ENCODE peak calls at places on chromosomes 1 and 21, in nine cellular contexts. G is lower lobe of right lung; I is tibial artery; P is upper lobe of left lung; S is heart right ventricle; X is foreskin fibroblast; T is fibroblast of pulmonary artery; Y is choroid plexus epithelial cell; R is effector memory CD4-positive, alpha-beta T cell. L is an unnamed sample.

GRCh38 chr1:180157108-180157507 is 2.4 kb downstream of the QSOX1 start:
- DNase-seq in G (no peak), I (no peak), P (no peak), S (no peak), X (peak), T (peak), Y (peak), R (no peak), L (no peak)

GRCh38 chr1:73194965-73195364 is 912.6 kb upstream of the NEGR1 start:
- DNase-seq in G (no peak), I (no peak), P (no peak), S (no peak), X (no peak), T (no peak), Y (no peak), R (no peak), L (no peak)

GRCh38 chr1:180932373-180932772 is 19.7 kb downstream of the KIAA1614 start:
- DNase-seq in G (no peak), I (no peak), P (no peak), S (no peak), X (no peak), T (no peak), Y (no peak), R (no peak), L (no peak)

GRCh38 chr1:174197547-174197946 is 38.2 kb downstream of the RABGAP1L start:
- DNase-seq in G (peak), I (no peak), P (peak), S (peak), X (no peak), T (no peak), Y (no peak), R (no peak), L (no peak)

GRCh38 chr1:64043328-64043727 is 160.1 kb upstream of the UBE2U start:
- DNase-seq in G (no peak), I (no peak), P (no peak), S (no peak), X (peak), T (peak), Y (peak), R (no peak), L (no peak)

GRCh38 chr1:2250721-2251281 is 22.7 kb downstream of the SKI start:
- DNase-seq in G (peak), I (no peak), P (no peak), S (no peak), X (no peak), T (no peak), Y (no peak), R (no peak), L (no peak)

GRCh38 chr1:73901656-73902276 is 296.2 kb downstream of the LRRIQ3 start:
- DNase-seq in G (no peak), I (no peak), P (no peak), S (no peak), X (no peak), T (no peak), Y (no peak), R (no peak), L (no peak)

GRCh38 chr1:89870998-89871397 is 50.2 kb downstream of the LRRC8D start:
- DNase-seq in G (no peak), I (no peak), P (no peak), S (no peak), X (no peak), T (no peak), Y (peak), R (no peak), L (no peak)

GRCh38 chr1:213070399-213070798 is 19.4 kb downstream of the RPS6KC1 start:
- DNase-seq in G (no peak), I (no peak), P (no peak), S (peak), X (peak), T (peak), Y (peak), R (peak), L (no peak)

GRCh38 chr21:37184784-37185593 is 82.1 kb downstream of the VPS26C start:
- DNase-seq in G (no peak), I (no peak), P (no peak), S (no peak), X (no peak), T (no peak), Y (no peak), R (no peak), L (no peak)

GRCh38 chr1:184598403-184598802 is 156.3 kb downstream of the EDEM3 start:
- DNase-seq in G (no peak), I (no peak), P (no peak), S (no peak), X (no peak), T (no peak), Y (no peak), R (no peak), L (no peak)

GRCh38 chr1:183052861-183053260 is 29.6 kb downstream of the LAMC1 start:
- DNase-seq in G (no peak), I (no peak), P (no peak), S (no peak), X (no peak), T (no peak), Y (no peak), R (no peak), L (no peak)

GRCh38 chr1:172540635-172541034 is 7.7 kb downstream of the SUCO start:
- DNase-seq in G (no peak), I (no peak), P (no peak), S (no peak), X (no peak), T (no peak), Y (no peak), R (no peak), L (no peak)

GRCh38 chr1:1344672-1345361 is 4.4 kb downstream of the DVL1 start:
- DNase-seq in G (no peak), I (no peak), P (peak), S (no peak), X (peak), T (peak), Y (peak), R (no peak), L (no peak)

GRCh38 chr1:172002725-172003345 is 161.5 kb downstream of the DNM3 start:
- DNase-seq in G (no peak), I (no peak), P (no peak), S (peak), X (peak), T (peak), Y (peak), R (no peak), L (no peak)

GRCh38 chr1:205248793-205249601 is 21.3 kb downstream of the TMCC2 start:
- DNase-seq in G (peak), I (peak), P (peak), S (peak), X (no peak), T (peak), Y (peak), R (no peak), L (no peak)

GRCh38 chr1:44010935-44011610 is 19.7 kb downstream of the CCDC24 start:
- DNase-seq in G (no peak), I (no peak), P (no peak), S (no peak), X (no peak), T (no peak), Y (no peak), R (no peak), L (no peak)

GRCh38 chr1:101697057-101697456 is 299.7 kb downstream of the OLFM3 start:
- DNase-seq in G (no peak), I (no peak), P (no peak), S (no peak), X (no peak), T (peak), Y (peak), R (no peak), L (no peak)

GRCh38 chr1:35181790-35182455 is 11.0 kb downstream of the SFPQ start:
- DNase-seq in G (no peak), I (no peak), P (no peak), S (no peak), X (no peak), T (no peak), Y (no peak), R (no peak), L (no peak)

GRCh38 chr1:159932296-159933285 is 7.3 kb upstream of the TAGLN2 start:
- DNase-seq in G (peak), I (no peak), P (no peak), S (no peak), X (no peak), T (no peak), Y (peak), R (no peak), L (no peak)

GRCh38 chr1:204714861-204715511 is 29.4 kb upstream of the LRRN2 start:
- DNase-seq in G (no peak), I (no peak), P (no peak), S (no peak), X (no peak), T (no peak), Y (peak), R (no peak), L (no peak)

GRCh38 chr1:154418062-154418897 is 13.1 kb downstream of the IL6R start:
- DNase-seq in G (peak), I (peak), P (peak), S (no peak), X (no peak), T (peak), Y (peak), R (peak), L (no peak)

GRCh38 chr1:167767794-167768193 is 46.0 kb downstream of the MPZL1 start:
- DNase-seq in G (no peak), I (no peak), P (no peak), S (no peak), X (no peak), T (no peak), Y (no peak), R (no peak), L (no peak)

GRCh38 chr1:201190005-201190404 is 619 bp upstream of the IGFN1 start:
- DNase-seq in G (no peak), I (no peak), P (no peak), S (no peak), X (no peak), T (no peak), Y (no peak), R (no peak), L (no peak)

GRCh38 chr1:220879090-220879508 is at the start of gene HLX:
- DNase-seq in G (peak), I (peak), P (peak), S (peak), X (peak), T (peak), Y (peak), R (no peak), L (peak)

GRCh38 chr1:153428073-153428638 is 11.8 kb downstream of the S100A7A start:
- DNase-seq in G (no peak), I (no peak), P (no peak), S (no peak), X (no peak), T (no peak), Y (no peak), R (no peak), L (no peak)

GRCh38 chr1:159935305-159935704 is 10.0 kb upstream of the TAGLN2 start:
- DNase-seq in G (no peak), I (no peak), P (no peak), S (no peak), X (no peak), T (no peak), Y (no peak), R (no peak), L (no peak)

GRCh38 chr1:173551699-173552098 is 51.2 kb downstream of the SLC9C2 start:
- DNase-seq in G (no peak), I (no peak), P (no peak), S (no peak), X (no peak), T (no peak), Y (no peak), R (no peak), L (no peak)

GRCh38 chr1:196538473-196538872 is 69.8 kb downstream of the KCNT2 start:
- DNase-seq in G (peak), I (no peak), P (peak), S (no peak), X (no peak), T (no peak), Y (no peak), R (no peak), L (no peak)

GRCh38 chr1:170887726-170888125 is 47.6 kb upstream of the MROH9 start:
- DNase-seq in G (no peak), I (no peak), P (no peak), S (no peak), X (no peak), T (no peak), Y (no peak), R (no peak), L (no peak)

GRCh38 chr1:2412773-2413494 is 570 bp upstream of the PEX10 start:
- DNase-seq in G (no peak), I (no peak), P (no peak), S (peak), X (peak), T (peak), Y (peak), R (no peak), L (no peak)

GRCh38 chr1:244214009-244214967 is 163.2 kb downstream of the ZBTB18 start:
- DNase-seq in G (no peak), I (no peak), P (peak), S (no peak), X (peak), T (peak), Y (peak), R (no peak), L (peak)

GRCh38 chr1:157088607-157089006 is 11.0 kb downstream of the ETV3L start:
- DNase-seq in G (no peak), I (no peak), P (no peak), S (no peak), X (no peak), T (no peak), Y (no peak), R (no peak), L (no peak)

GRCh38 chr1:29271724-29272123 is 35.4 kb downstream of the PTPRU start:
- DNase-seq in G (peak), I (peak), P (peak), S (peak), X (peak), T (peak), Y (peak), R (no peak), L (no peak)

GRCh38 chr1:2474104-2474787 is 1.8 kb upstream of the PLCH2 start:
- DNase-seq in G (no peak), I (no peak), P (no peak), S (no peak), X (no peak), T (no peak), Y (no peak), R (no peak), L (no peak)

GRCh38 chr1:27935721-27936120 is 921 bp downstream of the SMPDL3B start:
- DNase-seq in G (no peak), I (no peak), P (no peak), S (no peak), X (no peak), T (no peak), Y (no peak), R (no peak), L (no peak)

GRCh38 chr21:46307625-46308024 is 16.0 kb downstream of the C21orf58 start:
- DNase-seq in G (no peak), I (no peak), P (no peak), S (no peak), X (peak), T (no peak), Y (peak), R (no peak), L (no peak)

GRCh38 chr1:97870574-97870973 is 50.3 kb downstream of the DPYD start:
- DNase-seq in G (no peak), I (no peak), P (no peak), S (no peak), X (no peak), T (no peak), Y (no peak), R (no peak), L (no peak)

GRCh38 chr1:182549346-182549745 is 39.7 kb downstream of the RNASEL start:
- DNase-seq in G (no peak), I (no peak), P (no peak), S (no peak), X (no peak), T (no peak), Y (no peak), R (no peak), L (no peak)

GRCh38 chr1:227112538-227112937 is 172.4 kb downstream of the COQ8A start:
- DNase-seq in G (no peak), I (no peak), P (no peak), S (no peak), X (no peak), T (no peak), Y (no peak), R (no peak), L (no peak)

GRCh38 chr1:106677181-106677580 is 379.3 kb upstream of the PRMT6 start:
- DNase-seq in G (no peak), I (no peak), P (no peak), S (no peak), X (no peak), T (no peak), Y (no peak), R (no peak), L (no peak)

GRCh38 chr1:106676021-106676420 is 380.5 kb upstream of the PRMT6 start:
- DNase-seq in G (no peak), I (no peak), P (no peak), S (no peak), X (peak), T (peak), Y (peak), R (no peak), L (no peak)

GRCh38 chr1:106680922-106681321 is 375.6 kb upstream of the PRMT6 start:
- DNase-seq in G (no peak), I (no peak), P (no peak), S (no peak), X (no peak), T (no peak), Y (no peak), R (no peak), L (no peak)

GRCh38 chr1:106677721-106678120 is 378.8 kb upstream of the PRMT6 start:
- DNase-seq in G (no peak), I (no peak), P (no peak), S (no peak), X (no peak), T (no peak), Y (no peak), R (no peak), L (no peak)

GRCh38 chr1:106678661-106679060 is 377.8 kb upstream of the PRMT6 start:
- DNase-seq in G (no peak), I (no peak), P (no peak), S (no peak), X (peak), T (no peak), Y (no peak), R (no peak), L (no peak)
- H3K4me3 ChIP-seq in G (no peak), I (no peak), P (no peak), S (no peak), X (no peak), T (no peak), Y (no peak), R (no peak), L (no peak)

DNA sequence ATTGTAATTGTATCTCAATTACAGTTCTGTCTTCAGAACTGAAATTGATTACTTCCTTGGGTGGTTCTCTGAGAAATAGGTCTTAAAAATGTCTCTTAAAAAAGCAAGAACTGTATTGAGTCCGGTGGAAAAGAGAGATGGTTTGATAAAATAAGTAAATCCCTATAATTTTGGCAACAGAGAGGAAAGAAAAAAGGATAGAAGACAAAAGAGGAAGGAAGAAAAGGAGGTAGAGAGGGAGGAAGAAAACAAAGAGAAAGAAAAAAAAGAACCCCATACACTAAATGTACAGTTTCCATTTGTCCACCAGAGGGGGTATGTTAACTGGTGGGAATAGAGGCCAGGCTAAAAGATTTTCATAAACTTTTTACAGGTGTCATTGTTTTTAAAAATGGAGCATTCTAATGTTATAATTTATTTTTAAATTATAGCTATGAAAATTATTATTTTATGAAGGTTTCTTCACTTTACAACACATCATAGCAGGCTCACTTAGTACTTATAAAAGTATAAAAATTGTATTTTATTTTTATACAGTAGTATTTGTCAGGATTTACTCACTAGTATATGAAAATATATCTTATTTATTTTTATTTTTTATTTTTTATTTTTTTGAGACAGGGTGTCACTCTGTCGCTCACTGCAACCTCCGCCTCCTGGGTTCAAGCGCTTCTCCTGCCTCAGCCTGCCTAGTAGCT is 2.1 kb upstream of the UBE2T start:
- DNase-seq in G (no peak), I (no peak), P (no peak), S (no peak), X (no peak), T (peak), Y (peak), R (no peak), L (no peak)
- H3K4me3 ChIP-seq in G (no peak), I (no peak), P (no peak), S (no peak), X (no peak), T (no peak), Y (no peak), R (no peak), L (no peak)

DNA sequence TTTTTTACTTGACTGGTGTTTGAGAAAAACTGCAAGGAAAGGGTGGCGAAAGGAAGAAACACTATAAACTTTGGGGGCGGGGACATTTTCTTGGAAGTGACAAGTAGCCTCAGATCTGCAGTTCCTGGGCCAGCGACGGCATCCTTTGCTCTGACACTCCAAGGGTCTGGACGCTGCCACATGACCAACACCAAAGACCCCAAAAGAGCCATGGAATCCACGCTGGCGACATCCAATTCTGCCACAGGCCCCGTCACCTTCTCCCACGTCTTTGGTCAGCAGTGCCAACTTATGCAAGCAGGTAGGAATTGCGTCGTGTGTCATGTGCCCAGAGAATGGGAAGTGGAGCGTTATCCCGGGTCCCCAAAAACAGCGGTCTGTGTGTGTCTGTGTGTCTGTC is 193.5 kb downstream of the PRDM2 start:
- DNase-seq in G (no peak), I (no peak), P (no peak), S (no peak), X (no peak), T (no peak), Y (no peak), R (no peak), L (no peak)
- H3K4me3 ChIP-seq in G (peak), I (peak), P (no peak), S (peak), X (peak), T (no peak), Y (no peak), R (no peak), L (no peak)

GRCh38 chr1:151147132-151147503 is 687 bp upstream of the SEMA6C start:
- DNase-seq in G (no peak), I (no peak), P (no peak), S (no peak), X (no peak), T (peak), Y (peak), R (no peak), L (no peak)

GRCh38 chr1:151147685-151148084 is 1.3 kb upstream of the SEMA6C start:
- DNase-seq in G (no peak), I (no peak), P (no peak), S (no peak), X (no peak), T (no peak), Y (no peak), R (no peak), L (no peak)

GRCh38 chr1:151146072-151146415 is 387 bp downstream of the SEMA6C start:
- DNase-seq in G (no peak), I (no peak), P (peak), S (no peak), X (no peak), T (no peak), Y (no peak), R (no peak), L (no peak)

GRCh38 chr1:151145158-151146071 is 1.0 kb downstream of the SEMA6C start:
- DNase-seq in G (no peak), I (peak), P (peak), S (peak), X (no peak), T (peak), Y (peak), R (no peak), L (no peak)

DNA sequence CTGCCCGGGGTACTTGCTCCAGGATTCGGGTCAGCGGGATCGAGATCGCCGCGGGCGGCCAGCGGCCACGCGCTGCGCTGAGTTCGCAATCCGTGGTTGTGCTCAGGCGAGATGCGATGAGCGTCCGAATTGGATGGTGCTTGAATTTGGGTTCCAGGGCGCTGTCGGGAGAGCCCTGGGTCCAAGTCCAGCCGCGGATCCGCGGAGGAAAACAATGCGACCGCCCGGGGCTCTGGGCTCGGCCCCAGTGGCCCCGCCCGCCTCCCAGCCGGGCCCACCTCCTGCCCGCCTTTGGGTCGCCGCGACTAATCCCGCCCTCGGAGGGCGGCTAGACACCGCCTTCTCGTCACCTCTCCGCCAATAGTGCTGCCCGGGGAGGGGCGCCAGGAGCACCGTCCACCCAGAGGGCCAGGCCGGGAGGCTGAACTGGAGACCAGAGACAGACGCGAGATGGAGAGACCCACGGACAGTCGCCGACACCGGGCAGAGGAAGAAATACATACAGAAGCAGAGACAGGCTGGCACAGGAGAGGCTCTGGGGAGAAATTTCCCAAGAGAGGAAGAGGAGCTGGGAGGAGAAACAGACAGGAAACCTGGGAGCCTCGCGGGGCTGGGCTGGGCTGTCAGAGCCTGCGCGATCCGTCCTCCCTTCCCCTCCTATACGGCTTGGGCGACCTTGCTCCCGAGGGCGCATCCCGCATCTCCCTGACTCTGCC is at the start of gene SEMA6C:
- DNase-seq in G (peak), I (peak), P (peak), S (peak), X (peak), T (peak), Y (peak), R (peak), L (peak)
- H3K4me3 ChIP-seq in G (peak), I (peak), P (peak), S (peak), X (peak), T (peak), Y (peak), R (peak), L (peak)